ENCODE peak calls at places on chromosomes 3 and 15, in eight cellular contexts. V is stimulated activated CD4-positive, alpha-beta T cell treated with anti-CD3 and anti-CD28 coated beads, Interleukin-15, amount 100 ng/mL, for 24 hours; O is LoVo; B is HFF-Myc; A is NCI-H2081; M is HCEC 1CT; H is fibroblast of gingiva; T is NCI-H187 treated with DMSO at 0.1 percent for 48 hours. C is an unnamed sample.

GRCh38 chr3:13385373-13385965 is 34.7 kb downstream of the NUP210 start:
- DNase-seq in M (no peak), O (no peak), T (no peak), V (no peak), H (no peak), B (no peak), A (no peak), C (no peak)

GRCh38 chr15:74245342-74245931 is 9.3 kb downstream of the CCDC33 start:
- DNase-seq in O (no peak), B (no peak), A (peak; percentile 98), T (no peak), H (no peak), M (no peak), V (peak; percentile 49), C (no peak)

GRCh38 chr3:48598323-48599076 is 3.4 kb upstream of the COL7A1 start:
- DNase-seq in H (peak; percentile 97), V (no peak), M (peak; percentile 97), B (peak; percentile 97), O (no peak), T (no peak), A (no peak), C (no peak)

GRCh38 chr3:42025388-42026138 is 63.7 kb upstream of the ULK4 start:
- DNase-seq in T (no peak), M (peak; percentile 96), V (peak; percentile 21), B (peak; percentile 96), A (peak; percentile 58), O (no peak), H (peak; percentile 96), C (peak; percentile 60)

GRCh38 chr3:168096210-168096795 is 579 bp upstream of the GOLIM4 start:
- DNase-seq in B (peak; percentile 85), A (peak; percentile 93), T (peak; percentile 61), O (peak; percentile 78), M (peak; percentile 90), H (peak; percentile 92), V (peak; percentile 24), C (peak; percentile 33)

GRCh38 chr3:195450731-195451229 is 8.0 kb upstream of the ACAP2 start:
- DNase-seq in V (no peak), T (no peak), H (peak; percentile 90), M (peak; percentile 77), B (peak; percentile 72), O (no peak), A (no peak), C (no peak)

GRCh38 chr15:90059208-90059985 is 42.9 kb downstream of the IDH2 start:
- DNase-seq in V (peak; percentile 91), H (no peak), M (no peak), A (no peak), T (no peak), B (no peak), O (no peak), C (no peak)

GRCh38 chr3:45479627-45480026 is 91.3 kb downstream of the LARS2 start:
- DNase-seq in M (peak; percentile 83), B (peak; percentile 25), A (no peak), H (peak; percentile 81), V (no peak), O (no peak), T (no peak), C (no peak)

GRCh38 chr3:188937389-188937788 is 234.4 kb upstream of the TPRG1 start:
- DNase-seq in T (no peak), V (no peak), O (no peak), M (no peak), B (no peak), H (no peak), A (no peak), C (no peak)

GRCh38 chr3:11532865-11533490 is 110.7 kb downstream of the VGLL4 start:
- DNase-seq in O (no peak), B (no peak), A (no peak), T (no peak), M (no peak), V (no peak), H (peak; percentile 76), C (no peak)

GRCh38 chr3:63724987-63725386 is 72.5 kb downstream of the SNTN start:
- DNase-seq in M (peak; percentile 93), H (peak; percentile 32), O (peak; percentile 47), A (no peak), B (no peak), T (no peak), V (no peak), C (no peak)

GRCh38 chr3:49415931-49416601 is 3.8 kb downstream of the TCTA start:
- DNase-seq in T (no peak), O (no peak), A (no peak), H (no peak), M (no peak), V (peak; percentile 68), B (no peak), C (no peak)

GRCh38 chr3:154324919-154325318 is 632 bp upstream of the DHX36 start:
- DNase-seq in H (peak; percentile 61), O (no peak), A (no peak), T (no peak), B (no peak), M (no peak), V (no peak), C (no peak)

GRCh38 chr3:32018723-32019564 is 37.4 kb downstream of the ZNF860 start:
- DNase-seq in H (peak; percentile 51), V (no peak), O (peak; percentile 61), T (no peak), A (no peak), B (no peak), M (peak; percentile 64), C (peak; percentile 36)

GRCh38 chr3:38022301-38022700 is 7.1 kb downstream of the PLCD1 start:
- DNase-seq in T (no peak), A (no peak), B (no peak), H (no peak), M (no peak), V (no peak), O (no peak), C (no peak)

GRCh38 chr3:124607163-124607562 is 123.1 kb upstream of the UMPS start:
- DNase-seq in V (no peak), T (no peak), O (peak; percentile 55), B (no peak), H (peak; percentile 34), M (peak; percentile 66), A (no peak), C (no peak)